ENCODE peak calls at places on chromosomes 3 and 15, in seven cellular contexts. O, X, E, C, A, T and K are unnamed samples.

GRCh38 chr15:39511000-39511914 is 69.6 kb upstream of the THBS1 start:
- DNase-seq in O (peak; percentile 87), X (peak; percentile 46), E (no peak), C (no peak), A (no peak), T (peak; percentile 79), K (no peak)

GRCh38 chr3:172391592-172392302 is 56.5 kb downstream of the GHSR start:
- DNase-seq in O (no peak), X (no peak), E (no peak), C (no peak), A (no peak), T (no peak), K (no peak)

GRCh38 chr3:30915782-30916181 is 21.3 kb upstream of the GADL1 start:
- DNase-seq in O (no peak), X (no peak), E (no peak), C (no peak), A (no peak), T (no peak), K (no peak)

GRCh38 chr15:60563539-60564404 is 84.8 kb upstream of the ICE2 start:
- DNase-seq in O (no peak), X (no peak), E (no peak), C (no peak), A (no peak), T (no peak), K (no peak)

GRCh38 chr15:52257734-52258062 is 37.9 kb downstream of the MYO5C start:
- DNase-seq in O (no peak), X (peak; percentile 67), E (no peak), C (no peak), A (no peak), T (no peak), K (peak; percentile 31)

GRCh38 chr3:77468408-77469045 is 428.6 kb downstream of the ROBO2 start:
- DNase-seq in O (no peak), X (no peak), E (no peak), C (no peak), A (no peak), T (no peak), K (no peak)

GRCh38 chr3:33883538-33884203 is 85.2 kb downstream of the PDCD6IP start:
- DNase-seq in O (peak; percentile 41), X (peak; percentile 33), E (no peak), C (no peak), A (peak; percentile 64), T (peak; percentile 22), K (peak; percentile 17)

GRCh38 chr15:82105458-82106205 is 59.8 kb upstream of the MEX3B start:
- DNase-seq in O (peak; percentile 63), X (peak; percentile 34), E (no peak), C (no peak), A (no peak), T (no peak), K (no peak)

GRCh38 chr3:197367081-197367780 is 68.8 kb upstream of the DLG1 start:
- DNase-seq in O (peak; percentile 39), X (peak; percentile 93), E (no peak), C (peak; percentile 49), A (no peak), T (peak; percentile 93), K (peak; percentile 87)

GRCh38 chr3:32229565-32229964 is 8.9 kb upstream of the CMTM8 start:
- DNase-seq in O (no peak), X (no peak), E (no peak), C (no peak), A (no peak), T (no peak), K (no peak)

GRCh38 chr3:48370330-48370708 is 1.7 kb upstream of the FBXW12 start:
- DNase-seq in O (no peak), X (no peak), E (no peak), C (no peak), A (no peak), T (no peak), K (no peak)

GRCh38 chr15:45473068-45473467 is 49.5 kb downstream of the SLC30A4 start:
- DNase-seq in O (no peak), X (no peak), E (no peak), C (no peak), A (no peak), T (no peak), K (no peak)

GRCh38 chr15:23801881-23802280 is 114.8 kb upstream of the NDN start:
- DNase-seq in O (no peak), X (no peak), E (no peak), C (no peak), A (no peak), T (no peak), K (no peak)

GRCh38 chr3:15873415-15873814 is 75.6 kb upstream of the ANKRD28 start:
- DNase-seq in O (no peak), X (no peak), E (no peak), C (no peak), A (no peak), T (no peak), K (no peak)

GRCh38 chr15:93987068-93987467 is 244.3 kb upstream of the MCTP2 start:
- DNase-seq in O (no peak), X (no peak), E (no peak), C (no peak), A (no peak), T (no peak), K (no peak)

GRCh38 chr3:127786358-127787070 is 35.8 kb downstream of the MGLL start:
- DNase-seq in O (no peak), X (no peak), E (no peak), C (peak; percentile 54), A (peak; percentile 69), T (no peak), K (peak; percentile 92)

GRCh38 chr15:39110336-39110735 is 470.5 kb upstream of the THBS1 start:
- DNase-seq in O (peak; percentile 54), X (peak; percentile 25), E (no peak), C (no peak), A (no peak), T (no peak), K (no peak)

GRCh38 chr3:189790658-189791057 is 159.5 kb downstream of the TP63 start:
- DNase-seq in O (no peak), X (no peak), E (no peak), C (no peak), A (no peak), T (no peak), K (no peak)

GRCh38 chr15:52255008-52255407 is 40.6 kb downstream of the MYO5C start:
- DNase-seq in O (peak; percentile 23), X (no peak), E (no peak), C (no peak), A (no peak), T (no peak), K (no peak)

GRCh38 chr3:97940034-97940433 is 32.2 kb downstream of the RIOX2 start:
- DNase-seq in O (no peak), X (no peak), E (no peak), C (no peak), A (no peak), T (no peak), K (no peak)

GRCh38 chr3:135229018-135229495 is 434.0 kb downstream of the EPHB1 start:
- DNase-seq in O (no peak), X (no peak), E (no peak), C (peak; percentile 29), A (no peak), T (no peak), K (peak; percentile 90)

GRCh38 chr15:38843736-38844590 is 279.3 kb upstream of the RASGRP1 start:
- DNase-seq in O (peak; percentile 82), X (peak; percentile 67), E (no peak), C (no peak), A (no peak), T (peak; percentile 9), K (no peak)

GRCh38 chr3:161548301-161548700 is 51.7 kb downstream of the OTOL1 start:
- DNase-seq in O (no peak), X (no peak), E (no peak), C (no peak), A (no peak), T (no peak), K (no peak)

GRCh38 chr3:37640636-37641375 is 220.9 kb upstream of the CTDSPL start:
- DNase-seq in O (no peak), X (no peak), E (no peak), C (no peak), A (no peak), T (no peak), K (no peak)

GRCh38 chr3:111616417-111617105 is 21.4 kb upstream of the ZBED2 start:
- DNase-seq in O (peak; percentile 81), X (no peak), E (no peak), C (no peak), A (no peak), T (no peak), K (no peak)

GRCh38 chr3:188102861-188103547 is 51.0 kb upstream of the LPP start:
- DNase-seq in O (peak; percentile 17), X (no peak), E (no peak), C (no peak), A (no peak), T (no peak), K (no peak)

GRCh38 chr3:169147246-169148008 is 516.1 kb downstream of the MECOM start:
- DNase-seq in O (peak; percentile 47), X (peak; percentile 67), E (no peak), C (no peak), A (no peak), T (peak; percentile 55), K (peak; percentile 40)

GRCh38 chr3:133487920-133488540 is 85.5 kb upstream of the CDV3 start:
- DNase-seq in O (no peak), X (no peak), E (no peak), C (no peak), A (no peak), T (no peak), K (no peak)

GRCh38 chr3:185488465-185488864 is 10.4 kb downstream of the TMEM41A start:
- DNase-seq in O (no peak), X (no peak), E (no peak), C (no peak), A (no peak), T (no peak), K (no peak)

GRCh38 chr3:113637756-113638155 is 58.7 kb downstream of the USF3 start:
- DNase-seq in O (no peak), X (no peak), E (no peak), C (no peak), A (no peak), T (no peak), K (no peak)

GRCh38 chr15:47788685-47789084 is 71.4 kb downstream of the SEMA6D start:
- DNase-seq in O (no peak), X (no peak), E (no peak), C (no peak), A (no peak), T (no peak), K (no peak)

GRCh38 chr3:17972476-17972875 is 230.0 kb upstream of the TBC1D5 start:
- DNase-seq in O (no peak), X (no peak), E (no peak), C (no peak), A (no peak), T (no peak), K (no peak)

GRCh38 chr15:88126695-88127476 is 129.7 kb downstream of the NTRK3 start:
- DNase-seq in O (no peak), X (no peak), E (no peak), C (no peak), A (no peak), T (no peak), K (no peak)

GRCh38 chr15:39922450-39923092 is 2.5 kb upstream of the GPR176 start:
- DNase-seq in O (peak; percentile 39), X (no peak), E (no peak), C (no peak), A (no peak), T (no peak), K (no peak)

GRCh38 chr3:134666052-134666451 is 15.2 kb upstream of the KY start:
- DNase-seq in O (no peak), X (no peak), E (no peak), C (no peak), A (no peak), T (no peak), K (no peak)

GRCh38 chr15:44215594-44215993 is 20.5 kb upstream of the FRMD5 start:
- DNase-seq in O (peak; percentile 92), X (peak; percentile 91), E (no peak), C (no peak), A (no peak), T (peak; percentile 28), K (no peak)